ENCODE peak calls at places on chromosomes 6 and 20, in ten cellular contexts. Q, P, E, Z, V, F, G, H, K and W are unnamed samples. For H3K27me3, the result is how much of the 10 kb centered on the place peaks cover.

GRCh38 chr6:134381926-134382325 is 64.0 kb upstream of the SGK1 start:
- DNase-seq in Q (no peak), K (no peak), E (no peak), Z (no peak), V (peak), H (no peak), P (no peak), F (no peak), G (no peak), W (no peak)

GRCh38 chr20:47427746-47428145 is 71.2 kb upstream of the ZMYND8 start:
- DNase-seq in E (no peak), Z (no peak), H (no peak), F (no peak), Q (no peak), K (no peak), V (no peak), G (no peak), P (no peak), W (no peak)

GRCh38 chr6:43729537-43729936 is 40.5 kb upstream of the VEGFA start:
- DNase-seq in Z (no peak), G (no peak), Q (no peak), K (no peak), V (no peak), F (no peak), H (no peak), E (no peak), P (no peak), W (no peak)

GRCh38 chr20:57880155-57880648 is 170.4 kb upstream of the PMEPA1 start:
- DNase-seq in P (no peak), G (no peak), E (no peak), V (no peak), K (no peak), Z (no peak), Q (no peak), H (no peak), F (no peak), W (peak)

GRCh38 chr20:50464026-50464724 is 46.0 kb upstream of the PTPN1 start:
- DNase-seq in K (peak), V (peak), G (peak), F (peak), Q (peak), E (peak), H (peak), P (peak), Z (peak), W (peak)

GRCh38 chr6:140105857-140106256 is 731.4 kb upstream of the CITED2 start:
- DNase-seq in E (peak), Z (no peak), V (no peak), Q (no peak), F (peak), G (peak), P (no peak), H (no peak), K (peak), W (no peak)

GRCh38 chr20:25013478-25014380 is 21.2 kb upstream of the APMAP start:
- DNase-seq in F (no peak), V (no peak), G (no peak), Z (no peak), Q (peak), H (peak), P (no peak), E (no peak), K (peak), W (no peak)

GRCh38 chr20:50029697-50030428 is 47.1 kb downstream of the SNAI1 start:
- DNase-seq in E (peak), Q (peak), Z (peak), K (peak), H (no peak), V (peak), F (peak), G (no peak), P (no peak), W (no peak)

GRCh38 chr6:142846459-142846831 is 98.5 kb downstream of the HIVEP2 start:
- DNase-seq in Z (no peak), P (no peak), F (peak), G (no peak), E (peak), V (no peak), H (no peak), Q (no peak), K (no peak), W (no peak)

GRCh38 chr6:145031001-145031400 is 704.3 kb downstream of the EPM2A start:
- DNase-seq in V (peak), E (no peak), P (no peak), G (no peak), Q (no peak), H (no peak), K (no peak), Z (no peak), F (peak), W (no peak)

GRCh38 chr6:29519291-29520010 is 31.7 kb upstream of the MAS1L start:
- DNase-seq in V (no peak), G (no peak), P (no peak), E (no peak), Q (no peak), K (no peak), Z (no peak), F (no peak), H (no peak), W (no peak)

GRCh38 chr6:1962201-1962600 is 283.2 kb downstream of the GMDS start:
- DNase-seq in F (peak), P (no peak), E (no peak), H (no peak), Z (no peak), K (no peak), V (no peak), Q (no peak), G (no peak), W (no peak)

GRCh38 chr6:118529756-118530155 is 18.3 kb upstream of the PLN start:
- DNase-seq in Z (no peak), F (no peak), E (no peak), H (no peak), V (no peak), P (no peak), K (no peak), G (no peak), Q (no peak), W (no peak)

GRCh38 chr20:58886546-58886945 is 34.0 kb downstream of the GNAS start:
- DNase-seq in Q (no peak), G (no peak), Z (no peak), F (no peak), H (no peak), E (no peak), V (no peak), P (peak), K (no peak), W (no peak)

GRCh38 chr20:51360451-51361230 is 181.9 kb downstream of the NFATC2 start:
- DNase-seq in F (peak), K (no peak), V (peak), Z (no peak), E (peak), H (peak), Q (no peak), P (no peak), G (no peak), W (no peak)

GRCh38 chr20:58651548-58651822 is 402 bp downstream of the STX16 start:
- DNase-seq in H (no peak), P (no peak), Q (no peak), G (peak), E (no peak), V (peak), K (no peak), F (no peak), Z (no peak), W (no peak)

GRCh38 chr6:33410711-33411631 is at the start of gene PHF1:
- DNase-seq in P (no peak), G (peak), V (peak), Q (peak), E (peak), F (peak), K (peak), Z (no peak), H (peak), W (peak)

GRCh38 chr20:58661298-58662141 is 10.4 kb downstream of the STX16 start:
- DNase-seq in P (no peak), H (no peak), F (no peak), Z (no peak), V (peak), Q (no peak), E (no peak), G (no peak), K (no peak), W (no peak)

GRCh38 chr6:124676033-124676432 is 286.2 kb upstream of the RNF217 start:
- DNase-seq in H (no peak), Q (no peak), G (no peak), E (peak), V (no peak), F (peak), Z (no peak), P (no peak), K (no peak), W (no peak)

GRCh38 chr6:147322299-147323162 is 118.3 kb downstream of the STXBP5 start:
- DNase-seq in E (peak), G (no peak), H (no peak), Q (no peak), Z (no peak), V (peak), K (no peak), F (peak), P (no peak), W (no peak)

GRCh38 chr20:51313275-51313898 is 229.1 kb downstream of the NFATC2 start:
- DNase-seq in Z (no peak), Q (no peak), P (no peak), F (peak), V (peak), E (no peak), H (no peak), K (no peak), G (no peak), W (no peak)

GRCh38 chr6:167666571-167667203 is 160.0 kb upstream of the AFDN start:
- DNase-seq in G (no peak), Z (no peak), P (no peak), Q (no peak), H (peak), E (no peak), F (no peak), K (no peak), V (no peak), W (no peak)
- H3K27me3 ChIP-seq in G (under half), Z (under half), P (under half), Q (under half), H (under half), E (under half), F (under half), K (under half), V (under half), W (under half)

DNA sequence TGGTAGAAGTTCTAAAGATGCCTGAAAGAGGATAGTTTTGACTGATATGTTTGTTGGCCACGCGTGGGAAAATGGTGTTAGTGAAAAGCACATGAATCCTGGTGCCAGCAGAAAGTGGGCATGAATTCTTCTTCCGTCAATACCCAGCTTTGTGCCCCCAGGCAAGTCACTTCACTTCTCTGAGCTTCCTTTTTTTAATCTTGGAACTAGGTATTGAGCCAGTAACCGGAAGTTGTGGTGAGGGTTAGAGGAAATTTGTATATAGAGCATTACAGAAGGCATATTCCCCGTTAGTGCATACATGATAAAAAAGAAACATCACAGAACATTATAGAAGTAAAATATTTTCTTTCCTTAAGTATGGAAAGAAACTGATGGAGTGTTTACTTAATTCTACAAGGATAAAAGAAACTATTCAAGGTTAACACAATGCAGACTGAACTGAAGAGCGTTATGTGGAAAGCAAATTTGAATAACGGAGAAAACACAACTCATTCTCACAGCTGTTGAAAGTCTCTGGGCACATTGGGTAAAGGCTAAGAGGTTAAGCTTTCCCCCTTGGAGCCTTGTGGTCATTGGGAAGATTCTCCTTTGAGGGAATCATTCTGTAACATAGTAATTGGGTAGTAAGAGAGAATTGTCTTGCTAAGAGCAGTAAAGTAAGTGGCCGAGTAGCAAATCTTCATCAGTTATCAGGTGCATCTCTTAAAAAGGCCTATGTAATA is 223.1 kb downstream of the BCAS1 start:
- DNase-seq in F (no peak), K (no peak), Q (peak), Z (no peak), E (no peak), V (no peak), G (no peak), P (peak), H (no peak), W (no peak)
- H3K27me3 ChIP-seq in F (under half), K (under half), Q (under half), Z (under half), E (under half), V (under half), G (under half), P (under half), H (under half), W (under half)

GRCh38 chr20:1269850-1270249 is 3.8 kb downstream of the SNPH start:
- DNase-seq in E (no peak), K (no peak), P (no peak), F (no peak), Q (no peak), H (no peak), G (no peak), Z (no peak), V (no peak), W (no peak)
- H3K27me3 ChIP-seq in E (under half), K (under half), P (under half), F (under half), Q (under half), H (under half), G (under half), Z (under half), V (under half), W (under half)

GRCh38 chr20:221258-221830 is 5.7 kb upstream of the DEFB129 start:
- DNase-seq in P (no peak), G (no peak), Q (no peak), E (no peak), K (no peak), F (no peak), V (no peak), Z (no peak), H (no peak), W (no peak)
- H3K27me3 ChIP-seq in P (under half), G (under half), Q (under half), E (under half), K (under half), F (under half), V (under half), Z (under half), H (under half), W (under half)

GRCh38 chr6:4781967-4782537 is 5.8 kb downstream of the CDYL start:
- DNase-seq in F (no peak), V (no peak), Q (no peak), Z (no peak), H (no peak), P (no peak), E (no peak), K (no peak), G (no peak), W (no peak)
- H3K27me3 ChIP-seq in F (under half), V (under half), Q (under half), Z (under half), H (under half), P (under half), E (under half), K (under half), G (under half), W (under half)

GRCh38 chr20:62229667-62230066 is 8.7 kb upstream of the OSBPL2 start:
- DNase-seq in Q (no peak), K (no peak), G (no peak), E (no peak), P (no peak), H (no peak), V (no peak), F (no peak), Z (no peak), W (no peak)

GRCh38 chr20:62230696-62231095 is 7.6 kb upstream of the OSBPL2 start:
- DNase-seq in Q (no peak), P (no peak), E (no peak), V (no peak), F (no peak), H (no peak), K (no peak), Z (no peak), G (no peak), W (no peak)

GRCh38 chr20:62228982-62229545 is 9.0 kb upstream of the HRH3 start:
- DNase-seq in Q (no peak), V (no peak), Z (no peak), G (no peak), P (no peak), E (no peak), H (no peak), K (no peak), F (no peak), W (no peak)

GRCh38 chr20:62231292-62231691 is 7.0 kb upstream of the OSBPL2 start:
- DNase-seq in G (no peak), E (no peak), P (no peak), K (no peak), Z (no peak), V (no peak), Q (no peak), H (no peak), F (no peak), W (no peak)

DNA sequence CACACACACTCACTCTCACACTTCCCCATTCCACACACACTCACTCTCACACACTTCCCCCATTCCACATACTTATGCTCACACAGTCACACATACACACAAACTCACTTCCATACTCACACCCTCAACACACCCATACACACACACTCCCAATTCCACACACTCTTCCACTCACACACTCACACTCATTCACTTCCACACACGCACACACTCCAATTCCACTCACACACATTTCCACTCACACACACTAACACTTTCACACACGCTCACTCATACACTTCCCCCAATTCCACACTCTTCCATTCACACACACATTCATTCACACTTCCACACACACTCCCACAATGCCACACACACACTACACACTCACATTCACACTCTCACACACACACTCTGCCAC is 8.0 kb upstream of the OSBPL2 start:
- DNase-seq in Q (no peak), E (no peak), F (no peak), V (no peak), K (no peak), Z (no peak), P (no peak), H (no peak), G (no peak), W (no peak)
- H3K27me3 ChIP-seq in Q (under half), E (under half), F (under half), V (under half), K (under half), Z (under half), P (half or more), H (under half), G (under half), W (under half)

DNA sequence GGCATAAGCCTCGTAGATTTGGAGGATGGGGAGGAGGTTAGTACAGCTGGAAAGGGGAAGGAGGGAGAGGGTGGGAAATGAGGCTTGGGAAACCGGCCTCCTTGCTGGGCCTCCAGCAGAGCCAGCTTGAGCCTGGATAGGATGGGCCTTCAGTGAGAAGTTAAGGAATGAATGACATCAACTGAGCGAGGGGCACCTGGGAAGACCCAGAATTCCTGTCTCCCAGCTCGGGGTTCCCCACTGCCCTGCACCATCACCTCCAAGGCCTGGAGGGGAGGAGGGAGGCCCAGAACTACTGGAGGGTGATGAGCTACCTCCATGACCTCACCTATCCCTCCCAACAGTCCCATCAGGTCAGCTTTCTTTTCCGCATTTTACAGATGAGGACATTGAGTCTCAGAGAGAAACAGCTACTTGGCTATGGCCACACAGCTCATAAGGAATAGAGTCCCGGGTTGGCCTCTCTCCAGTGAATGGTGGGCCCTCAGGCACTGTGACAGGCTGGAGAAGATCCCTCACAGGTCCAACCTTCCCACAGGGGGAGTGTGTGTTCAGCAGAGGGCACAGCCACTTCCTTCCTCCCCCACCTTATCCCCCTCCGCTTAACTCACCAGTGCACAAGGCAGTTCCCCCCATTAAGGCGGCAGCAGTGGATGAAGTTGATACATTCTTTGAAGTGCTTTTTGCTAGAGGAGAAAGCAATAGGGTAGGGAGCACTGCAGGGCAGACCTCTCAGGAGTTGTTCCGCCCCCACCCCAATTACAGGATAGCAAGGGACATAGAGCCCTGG is 6.8 kb downstream of the DUSP15 start:
- DNase-seq in F (no peak), K (no peak), Q (no peak), G (no peak), H (no peak), P (no peak), V (no peak), E (no peak), Z (no peak), W (no peak)
- H3K27me3 ChIP-seq in F (under half), K (under half), Q (under half), G (under half), H (under half), P (half or more), V (under half), E (under half), Z (under half), W (under half)

GRCh38 chr6:149948616-149949015 is 6.8 kb downstream of the ULBP2 start:
- DNase-seq in P (no peak), F (no peak), Z (no peak), V (no peak), G (no peak), H (no peak), E (no peak), Q (no peak), K (no peak), W (no peak)
- H3K27me3 ChIP-seq in P (half or more), F (under half), Z (under half), V (under half), G (half or more), H (under half), E (under half), Q (under half), K (under half), W (half or more)